ENCODE peak calls at places on chromosomes 3 and 15, in seven cellular contexts. H is AG04450, T is cardiac fibroblast, K is fibroblast of pulmonary artery, N is D721Med, Y is fibroblast of the aortic adventitia, D is Caco-2. Q is an unnamed sample.

GRCh38 chr3:188170461-188171459 is 16.8 kb downstream of the LPP start:
- DNase-seq in T (no peak), N (no peak), H (no peak), K (no peak), Y (no peak), D (peak; percentile 67), Q (no peak)

GRCh38 chr3:151766454-151766853 is 32.7 kb downstream of the AADACL2 start:
- DNase-seq in H (no peak), N (no peak), K (peak; percentile 65), Y (peak; percentile 67), T (peak; percentile 78), D (no peak), Q (no peak)

GRCh38 chr15:73335026-73335425 is 33.7 kb downstream of the HCN4 start:
- DNase-seq in T (no peak), N (no peak), K (no peak), H (no peak), D (no peak), Y (no peak), Q (no peak)

GRCh38 chr3:195159819-195160175 is 111.2 kb downstream of the XXYLT1 start:
- DNase-seq in H (no peak), D (no peak), N (no peak), T (peak; percentile 46), Y (no peak), K (no peak), Q (no peak)

GRCh38 chr3:10745392-10745791 is 70.6 kb upstream of the SLC6A11 start:
- DNase-seq in K (no peak), Y (no peak), T (no peak), H (no peak), N (no peak), D (no peak), Q (no peak)

GRCh38 chr3:56799251-56799882 is 2.4 kb downstream of the ARHGEF3 start:
- DNase-seq in H (no peak), T (peak; percentile 83), D (no peak), Y (peak; percentile 85), K (peak; percentile 83), N (no peak), Q (no peak)

GRCh38 chr3:189325454-189325853 is 153.7 kb downstream of the TPRG1 start:
- DNase-seq in N (no peak), Y (no peak), D (no peak), H (no peak), T (no peak), K (no peak), Q (no peak)

GRCh38 chr3:178140491-178140890 is 395.7 kb upstream of the KCNMB2 start:
- DNase-seq in K (peak; percentile 41), D (no peak), Y (no peak), H (peak; percentile 20), T (peak; percentile 55), N (no peak), Q (no peak)

GRCh38 chr15:41506796-41507341 is 6.8 kb downstream of the LTK start:
- DNase-seq in T (no peak), D (peak; percentile 65), H (no peak), N (no peak), Y (no peak), K (no peak), Q (no peak)

GRCh38 chr3:160140756-160141155 is 84.5 kb upstream of the C3orf80 start:
- DNase-seq in D (no peak), H (no peak), N (no peak), K (no peak), Y (no peak), T (no peak), Q (no peak)

GRCh38 chr3:25386686-25387271 is 41.3 kb upstream of the RARB start:
- DNase-seq in H (no peak), Y (no peak), K (no peak), N (no peak), D (no peak), T (no peak), Q (no peak)

GRCh38 chr3:140922634-140923033 is 19.0 kb upstream of the SLC25A36 start:
- DNase-seq in Y (peak; percentile 52), N (no peak), H (no peak), D (no peak), K (peak; percentile 52), T (peak; percentile 49), Q (no peak)

GRCh38 chr15:100278596-100279380 is 63.0 kb downstream of the ADAMTS17 start:
- DNase-seq in H (no peak), T (no peak), D (no peak), N (no peak), K (no peak), Y (no peak), Q (no peak)

GRCh38 chr3:68121291-68121690 is 466.9 kb upstream of the SUCLG2 start:
- DNase-seq in D (no peak), Y (no peak), N (no peak), T (no peak), H (no peak), K (no peak), Q (no peak)

GRCh38 chr3:100941046-100941445 is 52.2 kb downstream of the ABI3BP start:
- DNase-seq in N (no peak), Y (no peak), T (no peak), H (no peak), D (no peak), K (no peak), Q (no peak)

GRCh38 chr3:150351398-150351797 is 56.7 kb upstream of the TSC22D2 start:
- DNase-seq in Y (no peak), K (no peak), N (no peak), T (no peak), D (no peak), H (no peak), Q (no peak)

GRCh38 chr3:151130437-151130836 is 45.0 kb downstream of the MED12L start:
- DNase-seq in N (no peak), T (no peak), D (peak; percentile 51), H (no peak), Y (no peak), K (no peak), Q (no peak)

GRCh38 chr15:36911322-36911944 is 188.9 kb downstream of the MEIS2 start:
- DNase-seq in Y (peak; percentile 39), T (peak; percentile 77), N (no peak), H (peak; percentile 29), K (peak; percentile 67), D (peak; percentile 64), Q (no peak)

GRCh38 chr15:58346361-58346760 is 85.4 kb upstream of the LIPC start:
- DNase-seq in K (peak; percentile 49), N (no peak), Y (peak; percentile 59), D (peak; percentile 46), T (peak; percentile 31), H (no peak), Q (no peak)

GRCh38 chr3:189041482-189042090 is 130.2 kb upstream of the TPRG1 start:
- DNase-seq in Y (peak; percentile 13), D (peak; percentile 41), K (peak; percentile 57), N (no peak), T (peak; percentile 56), H (no peak), Q (peak; percentile 42)

GRCh38 chr3:38453075-38453913 is at the start of gene ACVR2B:
- DNase-seq in K (peak; percentile 78), Y (peak; percentile 57), H (peak; percentile 39), N (peak; percentile 84), T (peak; percentile 74), D (peak; percentile 85), Q (peak; percentile 95)
- TF ChIP-seq CTCF in K (no peak), Y (no peak), H (no peak), N (no peak), T (no peak), D (no peak), Q (no peak)

GRCh38 chr3:124800511-124801374 is 70.5 kb downstream of the UMPS start:
- DNase-seq in H (no peak), Y (peak; percentile 71), D (no peak), N (no peak), T (no peak), K (peak; percentile 81), Q (no peak)
- TF ChIP-seq CTCF in H (no peak), Y (no peak), D (no peak), N (no peak), T (no peak), K (no peak), Q (no peak)

DNA sequence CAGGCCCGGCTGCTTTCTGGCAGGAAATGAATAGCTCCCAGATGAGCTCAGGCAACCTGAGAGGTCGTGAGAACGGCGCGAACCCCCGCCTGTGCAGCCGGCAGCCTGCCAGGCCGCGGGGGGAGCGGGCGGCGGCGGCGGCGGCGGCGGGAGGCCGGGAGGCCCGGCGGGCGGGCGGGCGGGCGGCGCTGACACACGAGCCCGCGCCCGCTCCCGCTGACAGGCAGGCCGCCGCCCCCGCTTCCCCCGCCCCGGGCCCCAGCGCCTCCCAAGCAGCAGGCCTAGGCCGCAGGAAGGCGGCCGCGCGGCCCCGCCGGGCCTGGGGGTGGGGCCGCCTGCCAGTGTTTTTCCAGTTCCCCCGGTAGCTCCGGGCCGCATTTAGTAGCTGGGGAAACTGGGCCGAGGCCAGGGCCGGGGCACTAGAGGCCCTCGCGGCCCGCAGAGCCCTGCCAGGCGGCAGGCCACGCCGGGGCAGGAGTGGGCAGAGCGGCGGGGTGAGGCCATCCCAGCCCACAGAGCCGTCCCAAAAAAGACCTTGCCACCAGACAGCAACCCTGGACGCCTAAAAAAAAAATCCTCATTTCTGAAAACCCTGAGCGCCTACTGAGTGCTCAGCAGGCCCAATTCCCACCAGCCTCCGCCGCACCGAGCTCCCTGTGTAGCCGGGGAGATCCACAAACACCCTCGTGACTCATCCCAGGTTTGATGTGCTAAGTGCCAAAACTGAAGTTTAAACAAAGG is 5.6 kb downstream of the HES1 start:
- DNase-seq in N (no peak), K (peak; percentile 94), D (peak; percentile 91), H (peak; percentile 69), Y (peak; percentile 84), T (peak; percentile 94), Q (peak; percentile 91)
- TF ChIP-seq CTCF in N (no peak), K (no peak), D (no peak), H (no peak), Y (no peak), T (no peak), Q (no peak)

GRCh38 chr3:23762214-23763039 is 43.3 kb upstream of the UBE2E1 start:
- DNase-seq in Y (no peak), H (no peak), N (no peak), T (peak; percentile 18), D (no peak), K (no peak), Q (no peak)

GRCh38 chr3:23761440-23761896 is 44.3 kb upstream of the UBE2E1 start:
- DNase-seq in Y (peak; percentile 40), K (peak; percentile 62), H (no peak), N (no peak), D (peak; percentile 56), T (peak; percentile 62), Q (no peak)

GRCh38 chr3:23758253-23758838 is 47.4 kb upstream of the UBE2E1 start:
- DNase-seq in N (no peak), D (no peak), Y (no peak), T (no peak), K (no peak), H (no peak), Q (no peak)

GRCh38 chr3:23760871-23761373 is 44.8 kb upstream of the UBE2E1 start:
- DNase-seq in H (no peak), D (no peak), Y (no peak), K (no peak), T (no peak), N (no peak), Q (no peak)

GRCh38 chr3:23760325-23760724 is 45.4 kb upstream of the UBE2E1 start:
- DNase-seq in H (no peak), T (peak; percentile 14), N (no peak), K (no peak), D (no peak), Y (no peak), Q (no peak)
- TF ChIP-seq CTCF in H (no peak), T (no peak), N (peak; percentile 10), K (peak; percentile 8), D (no peak), Y (peak; percentile 12), Q (no peak)